ENCODE peak calls at places on chromosome 15, in four cellular contexts. D is IMR-90, F is GM12878, B is K562. Q is an unnamed sample.

GRCh38 chr15:67135494-67135893 is 70.1 kb downstream of the SMAD3 start:
- DNase-seq in D (peak; percentile 93), F (no peak), B (no peak), Q (peak; percentile 61)

GRCh38 chr15:71295242-71296031 is 180.2 kb downstream of the THSD4 start:
- DNase-seq in D (peak; percentile 100), F (no peak), B (no peak), Q (peak; percentile 99)

GRCh38 chr15:72172796-72173195 is 24.8 kb downstream of the GRAMD2A start:
- DNase-seq in D (no peak), F (no peak), B (no peak), Q (no peak)

GRCh38 chr15:80275946-80276345 is 23.9 kb upstream of the CTXND1 start:
- DNase-seq in D (peak; percentile 40), F (no peak), B (no peak), Q (no peak)

GRCh38 chr15:62777657-62778056 is 264.9 kb upstream of the TPM1 start:
- DNase-seq in D (peak; percentile 33), F (no peak), B (no peak), Q (no peak)

GRCh38 chr15:52256930-52257733 is 38.5 kb downstream of the MYO5C start:
- DNase-seq in D (no peak), F (no peak), B (no peak), Q (no peak)

GRCh38 chr15:29853211-29853987 is 31.1 kb upstream of the TJP1 start:
- DNase-seq in D (no peak), F (no peak), B (no peak), Q (no peak)

GRCh38 chr15:39239562-39239961 is 341.3 kb upstream of the THBS1 start:
- DNase-seq in D (peak; percentile 84), F (no peak), B (no peak), Q (no peak)

GRCh38 chr15:41904487-41905359 is 10.9 kb upstream of the SPTBN5 start:
- DNase-seq in D (peak; percentile 65), F (peak; percentile 21), B (peak; percentile 75), Q (peak; percentile 75)

DNA sequence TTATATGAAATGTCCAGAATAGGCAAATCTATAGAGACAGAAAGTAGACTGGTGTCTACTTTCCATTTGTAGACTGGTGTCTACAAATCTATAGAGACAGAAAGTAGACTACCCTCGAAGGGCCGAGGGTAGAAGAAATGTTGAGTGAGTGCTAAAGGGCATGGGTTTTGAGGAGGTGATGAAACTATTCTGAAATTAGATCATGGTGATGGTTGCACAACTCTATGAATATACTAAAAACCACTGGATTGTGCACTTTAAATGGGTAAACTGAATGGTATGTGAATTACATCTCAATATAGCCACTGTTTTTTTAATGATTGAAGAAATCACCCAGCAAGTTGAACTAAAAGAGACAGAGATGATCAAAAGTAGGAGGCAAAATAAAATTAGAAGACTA is 27.9 kb downstream of the TP53BP1 start:
- DNase-seq in D (peak; percentile 91), F (no peak), B (no peak), Q (no peak)
- H3K4me2 ChIP-seq in D (no peak overlapping the region), F (no peak overlapping the region), B (no peak overlapping the region), Q (no peak overlapping the region)

GRCh38 chr15:75200765-75201608 is 695 bp upstream of the C15orf39 start:
- DNase-seq in D (no peak), F (no peak), B (peak; percentile 56), Q (peak; percentile 66)
- TF ChIP-seq FOS in D (no peak), F (no peak), B (no peak), Q (no peak)

GRCh38 chr15:99425666-99426301 is 140.0 kb upstream of the MEF2A start:
- DNase-seq in D (no peak), F (no peak), B (no peak), Q (peak; percentile 49)
- H3K4me2 ChIP-seq in D (no peak overlapping the region), F (peak overlapping the region; percentile 48), B (no peak overlapping the region), Q (peak overlapping the region; percentile 25)

GRCh38 chr15:89645680-89646079 is 9.6 kb downstream of the KIF7 start:
- DNase-seq in D (no peak), F (no peak), B (no peak), Q (no peak)
- TF ChIP-seq FOS in D (no peak), F (no peak), B (no peak), Q (no peak)

GRCh38 chr15:49225572-49226281 is 55.7 kb downstream of the GALK2 start:
- DNase-seq in D (peak; percentile 60), F (no peak), B (peak; percentile 14), Q (peak; percentile 28)

GRCh38 chr15:49227602-49228001 is 57.6 kb downstream of the GALK2 start:
- DNase-seq in D (no peak), F (no peak), B (no peak), Q (no peak)

GRCh38 chr15:49232407-49232806 is 62.4 kb downstream of the GALK2 start:
- DNase-seq in D (no peak), F (no peak), B (no peak), Q (no peak)

GRCh38 chr15:49235446-49236207 is 65.6 kb downstream of the GALK2 start:
- DNase-seq in D (peak; percentile 92), F (peak; percentile 56), B (no peak), Q (peak; percentile 92)

DNA sequence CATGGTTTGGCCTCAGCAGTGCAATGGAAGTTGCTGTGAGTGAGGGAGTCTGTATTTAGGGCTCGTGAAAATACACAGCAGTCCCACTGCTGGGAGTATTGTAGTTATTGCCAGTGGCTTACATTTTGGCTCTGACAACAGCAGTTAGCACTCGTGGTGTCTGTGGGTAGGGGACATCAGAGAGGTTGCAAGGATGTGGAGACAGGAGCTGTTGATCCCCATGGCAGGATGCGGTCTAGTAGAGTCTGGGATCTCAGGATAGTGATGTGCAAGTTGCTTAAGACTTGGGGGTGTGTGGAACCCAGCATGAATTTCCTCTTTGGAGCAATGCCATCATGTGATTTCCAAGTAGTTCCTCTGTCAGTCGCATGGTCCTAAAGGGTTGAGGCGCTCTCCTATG is 59.9 kb downstream of the GALK2 start:
- DNase-seq in D (no peak), F (no peak), B (no peak), Q (no peak)
- H3K4me2 ChIP-seq in D (no peak overlapping the region), F (no peak overlapping the region), B (no peak overlapping the region), Q (no peak overlapping the region)

GRCh38 chr15:64950888-64951287 is 38.8 kb downstream of the SPG21 start:
- DNase-seq in D (no peak), F (no peak), B (no peak), Q (no peak)

GRCh38 chr15:64947211-64947610 is 35.5 kb downstream of the ANKDD1A start:
- DNase-seq in D (no peak), F (no peak), B (no peak), Q (no peak)

GRCh38 chr15:64948916-64949315 is 37.2 kb downstream of the ANKDD1A start:
- DNase-seq in D (no peak), F (no peak), B (no peak), Q (no peak)

GRCh38 chr15:64951777-64952418 is 37.8 kb downstream of the SPG21 start:
- DNase-seq in D (no peak), F (no peak), B (no peak), Q (no peak)

DNA sequence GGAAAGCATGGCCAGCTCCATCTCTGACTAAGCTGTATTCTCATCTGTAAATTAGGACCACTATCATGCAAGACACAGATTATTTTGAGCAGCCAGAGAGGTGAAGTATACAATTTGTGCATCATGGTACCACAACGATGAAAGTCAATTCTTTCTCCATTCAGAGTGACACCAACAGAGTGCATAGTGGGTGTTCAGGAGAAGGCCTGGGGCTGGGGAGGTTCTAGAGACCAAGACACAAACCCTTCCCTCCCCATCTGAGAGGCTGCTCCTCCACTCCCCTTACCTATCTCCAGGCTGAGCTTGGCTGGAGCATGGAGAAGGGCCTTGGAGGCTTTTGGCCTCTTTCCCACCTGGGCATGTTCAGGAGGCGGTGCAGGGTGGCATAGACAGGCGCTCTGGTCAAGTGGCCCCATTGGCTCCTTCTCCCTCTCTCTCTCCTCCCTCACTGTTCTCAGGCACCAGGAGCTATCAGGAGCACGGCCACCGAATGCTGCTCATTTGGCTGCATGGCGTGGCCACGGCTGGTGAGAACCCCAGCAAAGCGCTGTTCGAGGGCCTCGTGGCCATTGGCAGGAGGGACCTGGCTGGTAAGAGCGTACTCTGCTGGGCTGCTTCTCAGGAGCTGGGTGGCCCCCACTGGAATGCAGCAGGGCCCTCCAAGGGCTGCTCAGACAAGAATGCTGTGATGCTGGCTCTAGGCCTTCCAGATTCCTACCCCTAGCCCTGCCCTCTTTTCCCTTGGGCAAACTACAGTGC is 37.9 kb downstream of the ANKDD1A start:
- DNase-seq in D (no peak), F (no peak), B (no peak), Q (no peak)
- TF ChIP-seq FOS in D (no peak), F (no peak), B (no peak), Q (no peak)